ENCODE peak calls at places on chromosomes 11 and 22, in seven cellular contexts. R, M, Q, S, I, B and K are unnamed samples.

GRCh38 chr22:42907404-42908081 is 50.5 kb upstream of the ARFGAP3 start:
- DNase-seq in Q (no peak), B (no peak), R (no peak), S (no peak), I (no peak), M (no peak), K (no peak)

GRCh38 chr11:68677432-68677831 is 6.9 kb upstream of the GAL start:
- DNase-seq in S (peak; percentile 86), M (peak; percentile 59), Q (peak; percentile 94), R (no peak), B (no peak), I (peak; percentile 53), K (no peak)

GRCh38 chr11:31958086-31958735 is 132.7 kb upstream of the RCN1 start:
- DNase-seq in I (peak; percentile 47), M (peak; percentile 40), Q (peak; percentile 77), R (peak; percentile 90), B (peak; percentile 74), S (peak; percentile 22), K (no peak)

GRCh38 chr11:128599729-128600128 is 12.4 kb upstream of the ETS1 start:
- DNase-seq in Q (peak; percentile 82), R (no peak), S (peak; percentile 42), I (no peak), M (no peak), B (no peak), K (no peak)

GRCh38 chr11:70552441-70553150 is 154.3 kb downstream of the CTTN start:
- DNase-seq in Q (peak; percentile 35), R (no peak), M (no peak), B (no peak), S (no peak), I (no peak), K (no peak)

GRCh38 chr11:110079726-110080125 is 13.5 kb upstream of the ZC3H12C start:
- DNase-seq in I (no peak), B (no peak), Q (no peak), M (no peak), R (no peak), S (no peak), K (no peak)

GRCh38 chr11:43376594-43376993 is 17.9 kb downstream of the TTC17 start:
- DNase-seq in S (peak; percentile 47), B (no peak), Q (peak; percentile 86), I (no peak), R (no peak), M (no peak), K (no peak)

GRCh38 chr11:71103266-71103665 is 149.1 kb downstream of the SHANK2 start:
- DNase-seq in I (no peak), M (no peak), R (no peak), B (no peak), S (no peak), Q (peak; percentile 97), K (no peak)

GRCh38 chr11:126162286-126163030 is 49.0 kb downstream of the RPUSD4 start:
- DNase-seq in I (no peak), R (no peak), S (no peak), M (no peak), Q (no peak), B (no peak), K (no peak)

GRCh38 chr22:19785461-19786263 is 25.1 kb downstream of the TBX1 start:
- DNase-seq in I (no peak), Q (no peak), B (no peak), M (no peak), R (no peak), S (no peak), K (no peak)

GRCh38 chr11:79957702-79958101 is 516.9 kb upstream of the TENM4 start:
- DNase-seq in B (no peak), I (no peak), R (no peak), Q (no peak), S (no peak), M (no peak), K (no peak)

GRCh38 chr11:17876827-17877226 is 136.0 kb downstream of the SERGEF start:
- DNase-seq in B (no peak), Q (no peak), R (no peak), S (no peak), I (no peak), M (no peak), K (no peak)

GRCh38 chr11:89220684-89221339 is 43.1 kb downstream of the TYR start:
- DNase-seq in I (no peak), S (no peak), M (no peak), Q (peak; percentile 14), B (no peak), R (no peak), K (no peak)

GRCh38 chr22:36773935-36774334 is 2.0 kb downstream of the IFT27 start:
- DNase-seq in B (no peak), M (no peak), S (no peak), R (peak; percentile 37), I (no peak), Q (peak; percentile 66), K (no peak)

GRCh38 chr11:106473089-106473722 is 395.7 kb downstream of the AASDHPPT start:
- DNase-seq in I (no peak), M (no peak), S (no peak), R (no peak), B (no peak), Q (peak; percentile 90), K (no peak)

GRCh38 chr11:13068211-13068610 is 59.1 kb downstream of the RASSF10 start:
- DNase-seq in I (no peak), M (no peak), B (no peak), Q (no peak), R (no peak), S (no peak), K (no peak)

GRCh38 chr22:46085831-46086576 is 64.3 kb upstream of the PPARA start:
- DNase-seq in B (no peak), I (no peak), R (no peak), M (peak; percentile 69), S (peak; percentile 78), Q (peak; percentile 90), K (no peak)

GRCh38 chr11:120128392-120129172 is 9.3 kb downstream of the TRIM29 start:
- DNase-seq in I (no peak), B (no peak), M (no peak), Q (peak; percentile 90), S (peak; percentile 66), R (no peak), K (no peak)

GRCh38 chr11:17915500-17916143 is 97.2 kb downstream of the SERGEF start:
- DNase-seq in M (no peak), R (no peak), B (no peak), I (no peak), Q (no peak), S (peak; percentile 9), K (no peak)

GRCh38 chr11:33089776-33090175 is 50.4 kb downstream of the TCP11L1 start:
- DNase-seq in S (peak; percentile 63), R (no peak), M (no peak), I (no peak), Q (peak; percentile 56), B (no peak), K (no peak)

GRCh38 chr22:22120160-22120559 is 124.4 kb upstream of the VPREB1 start:
- DNase-seq in Q (no peak), B (no peak), R (no peak), S (no peak), M (no peak), I (no peak), K (no peak)

GRCh38 chr11:2305862-2306823 is 4.3 kb downstream of the TSPAN32 start:
- DNase-seq in S (peak; percentile 77), B (no peak), M (no peak), R (no peak), I (no peak), Q (no peak), K (no peak)

GRCh38 chr11:2303627-2304155 is 1.9 kb downstream of the TSPAN32 start:
- DNase-seq in Q (no peak), M (no peak), I (no peak), S (no peak), B (no peak), R (no peak), K (no peak)

GRCh38 chr11:2302844-2303626 is 1.2 kb downstream of the TSPAN32 start:
- DNase-seq in S (no peak), Q (no peak), M (no peak), I (no peak), R (no peak), B (no peak), K (no peak)

GRCh38 chr11:2305140-2305861 is 3.5 kb downstream of the TSPAN32 start:
- DNase-seq in S (peak; percentile 23), B (peak; percentile 76), M (no peak), Q (peak; percentile 77), I (peak; percentile 38), R (peak; percentile 89), K (no peak)

GRCh38 chr11:2304156-2305139 is 2.6 kb downstream of the TSPAN32 start:
- DNase-seq in S (no peak), R (no peak), Q (no peak), M (no peak), I (no peak), B (no peak), K (no peak)
- H3K9ac ChIP-seq in S (no peak overlapping the region), R (no peak overlapping the region), Q (no peak overlapping the region), M (no peak overlapping the region), I (no peak overlapping the region), B (peak overlapping the region; percentile 30), K (peak overlapping the region; percentile 52)

DNA sequence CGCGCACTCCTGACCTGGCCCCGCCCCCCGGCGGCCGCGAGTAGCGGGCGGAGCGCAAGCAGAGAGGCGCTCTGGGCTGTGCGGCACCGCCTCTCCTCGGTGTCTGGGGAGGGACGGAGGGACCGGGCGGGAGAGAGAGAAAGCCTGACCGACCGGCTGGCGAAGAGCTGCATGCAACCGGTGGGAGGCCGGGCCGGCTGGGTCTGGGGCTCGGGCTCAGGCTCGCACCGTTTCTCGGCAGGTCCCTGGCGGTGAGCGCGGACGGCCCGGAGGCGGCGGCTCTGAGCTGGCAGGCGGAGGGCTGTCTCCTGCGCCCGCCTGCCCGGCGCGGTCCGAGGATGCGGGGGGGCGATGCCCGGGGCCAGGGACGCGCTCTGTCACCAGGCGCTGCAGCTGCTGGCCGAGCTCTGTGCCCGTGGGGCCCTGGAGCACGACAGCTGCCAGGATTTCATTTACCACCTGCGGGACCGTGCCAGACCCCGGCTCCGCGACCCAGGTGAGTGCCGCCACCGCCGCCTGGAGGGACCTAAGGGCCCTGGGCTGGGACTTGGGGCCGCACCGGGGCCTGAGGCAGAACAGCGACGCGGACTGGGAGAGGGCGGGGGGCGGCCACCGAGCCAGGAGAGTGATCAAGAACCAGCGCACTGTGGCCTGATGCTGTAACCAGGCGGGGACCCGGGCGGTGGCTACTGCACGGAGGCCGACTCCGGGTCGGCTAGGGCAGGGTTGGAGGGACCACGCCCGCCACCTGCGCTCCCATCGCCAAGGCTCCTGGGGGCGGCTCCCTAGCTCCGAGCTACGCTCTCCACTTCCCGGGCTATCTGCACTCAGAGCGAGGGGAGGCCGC is at the start of gene SYT9:
- DNase-seq in S (peak; percentile 3), B (peak; percentile 78), M (no peak), Q (peak; percentile 66), I (peak; percentile 43), R (peak; percentile 93), K (no peak)
- H3K9ac ChIP-seq in S (no peak within 1 kb of the TSS), B (peak within 1 kb of the TSS; percentile 87), M (no peak within 1 kb of the TSS), Q (peak within 1 kb of the TSS; percentile 67), I (peak within 1 kb of the TSS; percentile 48), R (no peak within 1 kb of the TSS), K (no peak within 1 kb of the TSS)

DNA sequence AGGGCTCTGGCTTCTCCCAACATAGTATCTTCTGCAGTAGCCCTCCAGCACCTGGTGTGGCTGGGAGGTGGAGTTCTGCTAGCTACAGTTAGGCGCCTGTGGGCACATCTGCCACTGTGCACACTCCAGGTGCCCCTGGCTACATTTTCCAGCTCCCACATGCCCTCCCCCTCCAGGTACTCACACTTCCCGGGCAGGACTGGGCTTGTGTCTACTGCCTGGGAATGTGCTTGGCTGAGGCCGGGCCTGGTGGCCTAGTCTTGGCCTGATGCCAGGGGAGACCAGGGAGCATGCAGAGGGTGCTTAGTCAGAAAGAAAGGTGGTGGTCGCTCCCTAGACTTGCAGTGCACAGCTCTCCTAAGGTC is 15.9 kb downstream of the PHLDB1 start:
- DNase-seq in M (no peak), Q (peak; percentile 71), S (peak; percentile 50), I (no peak), B (no peak), R (no peak), K (no peak)
- H3K9ac ChIP-seq in M (peak overlapping the region; percentile 84), Q (no peak overlapping the region), S (peak overlapping the region; percentile 93), I (no peak overlapping the region), B (no peak overlapping the region), R (no peak overlapping the region), K (no peak overlapping the region)

GRCh38 chr22:44366372-44367310 is 53.9 kb upstream of the SHISAL1 start:
- DNase-seq in I (no peak), R (no peak), B (no peak), M (no peak), Q (no peak), S (no peak), K (no peak)
- H3K9ac ChIP-seq in I (no peak overlapping the region), R (no peak overlapping the region), B (no peak overlapping the region), M (no peak overlapping the region), Q (no peak overlapping the region), S (no peak overlapping the region), K (no peak overlapping the region)